ENCODE peak calls at places on chromosomes 2 and 18, in four cellular contexts. B is occipital lobe; W is left colon; N is stimulated activated CD4-positive, alpha-beta T cell treated with anti-CD3 and anti-CD28 coated beads, Interleukin-2, amount 100 ng/mL, for 48 hours. D is an unnamed sample.
A peak's percentile ranks its signal among the peaks of the same experiment; 100 is the strongest.

GRCh38 chr2:126482582-126483464 is 173.1 kb upstream of the GYPC start:
- DNase-seq in B (no peak), N (no peak), W (no peak), D (no peak)

GRCh38 chr2:222861411-222862067 is 703 bp downstream of the ACSL3 start:
- DNase-seq in B (peak; percentile 46), W (peak; percentile 48), N (peak; percentile 15), D (peak; percentile 16)

GRCh38 chr2:233098615-233099014 is 38.5 kb downstream of the INPP5D start:
- DNase-seq in N (no peak), B (no peak), W (no peak), D (no peak)

GRCh38 chr2:217978536-217979150 is 24.2 kb downstream of the TNS1 start:
- DNase-seq in B (no peak), N (no peak), W (no peak), D (no peak)

GRCh38 chr18:3608488-3608887 is 158.5 kb downstream of the TGIF1 start:
- DNase-seq in W (peak; percentile 4), B (no peak), N (no peak), D (no peak)

GRCh38 chr2:102755284-102755683 is 6.5 kb upstream of the TMEM182 start:
- DNase-seq in W (no peak), B (no peak), N (no peak), D (no peak)

GRCh38 chr2:201950606-201951005 is 83.0 kb upstream of the FZD7 start:
- DNase-seq in W (no peak), B (no peak), N (no peak), D (no peak)

GRCh38 chr2:13227543-13227942 is 510.8 kb downstream of the TRIB2 start:
- DNase-seq in B (no peak), W (no peak), N (no peak), D (no peak)

GRCh38 chr2:16525265-16525887 is 140.3 kb downstream of the CYRIA start:
- DNase-seq in B (no peak), W (no peak), N (peak; percentile 15), D (peak; percentile 2)

GRCh38 chr18:62877448-62878221 is 162.3 kb downstream of the PHLPP1 start:
- DNase-seq in B (no peak), W (no peak), N (no peak), D (no peak)

GRCh38 chr2:134676960-134677359 is 41.8 kb downstream of the TMEM163 start:
- DNase-seq in N (no peak), W (no peak), B (no peak), D (no peak)

GRCh38 chr18:68438983-68439382 is 275.9 kb downstream of the TMX3 start:
- DNase-seq in B (no peak), W (no peak), N (no peak), D (no peak)